ENCODE peak calls at places on chromosomes 1 and 21, in four cellular contexts. Z, E, T and A are unnamed samples.

GRCh38 chr1:145872421-145872891 is 13.2 kb downstream of the ANKRD35 start:
- DNase-seq in Z (no peak), E (peak), T (no peak), A (peak)

GRCh38 chr1:87329051-87329755 is 523 bp downstream of the LMO4 start:
- DNase-seq in Z (no peak), E (no peak), T (peak), A (peak)

GRCh38 chr1:88221396-88221795 is 462.7 kb upstream of the PKN2 start:
- DNase-seq in Z (no peak), E (no peak), T (no peak), A (no peak)

GRCh38 chr1:228884196-228884595 is 148.9 kb downstream of the RHOU start:
- DNase-seq in Z (no peak), E (no peak), T (no peak), A (no peak)

GRCh38 chr1:46630719-46631118 is 14.1 kb upstream of the MOB3C start:
- DNase-seq in Z (no peak), E (no peak), T (no peak), A (no peak)

GRCh38 chr1:187985897-187986654 is 1157.3 kb downstream of the PLA2G4A start:
- DNase-seq in Z (no peak), E (peak), T (no peak), A (no peak)

GRCh38 chr1:230067441-230067870 is 418 bp downstream of the GALNT2 start:
- DNase-seq in Z (no peak), E (no peak), T (peak), A (no peak)

GRCh38 chr1:210558302-210558701 is 229.6 kb downstream of the HHAT start:
- DNase-seq in Z (no peak), E (no peak), T (peak), A (peak)

GRCh38 chr1:118767971-118768370 is 220.2 kb downstream of the TBX15 start:
- DNase-seq in Z (no peak), E (no peak), T (no peak), A (no peak)

GRCh38 chr1:1415751-1416150 is 5.3 kb downstream of the ANKRD65 start:
- DNase-seq in Z (no peak), E (no peak), T (no peak), A (no peak)

DNA sequence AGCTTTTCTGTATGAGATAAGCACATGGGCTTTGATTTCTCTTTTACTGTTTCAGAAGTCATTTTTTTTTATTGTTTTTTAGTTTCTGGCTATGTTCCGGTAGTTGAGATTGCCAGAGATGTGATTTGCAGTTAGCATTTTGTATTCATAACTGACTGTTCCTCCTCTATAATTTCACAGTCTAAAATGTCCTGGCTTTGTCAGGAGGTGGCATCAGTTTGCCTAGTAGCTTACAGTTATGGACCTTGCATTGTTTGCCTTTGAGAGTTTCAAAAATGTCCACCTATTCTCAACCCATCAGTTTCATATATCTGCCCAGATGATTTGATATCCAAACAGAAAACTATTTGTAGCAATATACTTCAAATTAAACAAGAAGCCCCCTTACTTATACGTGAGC is 39.5 kb upstream of the ST6GALNAC3 start:
- DNase-seq in Z (no peak), E (peak), T (peak), A (no peak)
- TF ChIP-seq CTCF in Z (peak), E (peak), T (peak), A (peak)

DNA sequence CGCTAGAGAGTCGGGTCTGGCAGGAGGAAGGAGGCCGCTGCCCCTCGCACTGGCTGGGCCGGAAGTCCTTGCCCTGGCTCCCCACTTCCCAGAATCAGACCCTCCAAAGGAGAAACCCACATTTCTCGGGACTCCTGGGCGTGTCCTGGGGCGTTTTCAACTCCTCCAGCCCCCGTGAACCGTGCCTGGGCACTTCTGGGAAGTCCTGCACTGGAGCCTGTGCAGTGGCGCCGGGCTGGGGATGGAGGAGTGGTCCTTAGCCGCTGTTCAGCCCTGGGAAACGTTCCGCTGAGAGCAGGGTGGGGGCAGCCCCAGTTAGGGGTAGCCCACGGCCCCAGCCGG is 3.0 kb downstream of the IGSF21 start:
- DNase-seq in Z (no peak), E (no peak), T (no peak), A (no peak)
- H3K4me3 ChIP-seq in Z (no peak), E (no peak), T (no peak), A (no peak)

GRCh38 chr1:21655748-21656147 is 13.4 kb downstream of the RAP1GAP start:
- DNase-seq in Z (no peak), E (no peak), T (peak), A (no peak)
- TF ChIP-seq CTCF in Z (peak), E (no peak), T (no peak), A (no peak)

GRCh38 chr1:154272217-154272998 is at the start of gene HAX1:
- DNase-seq in Z (peak), E (peak), T (peak), A (peak)

GRCh38 chr1:154276797-154277196 is 4.4 kb downstream of the HAX1 start:
- DNase-seq in Z (no peak), E (no peak), T (no peak), A (no peak)

GRCh38 chr1:154270833-154271232 is 1.6 kb upstream of the HAX1 start:
- DNase-seq in Z (no peak), E (no peak), T (no peak), A (no peak)

DNA sequence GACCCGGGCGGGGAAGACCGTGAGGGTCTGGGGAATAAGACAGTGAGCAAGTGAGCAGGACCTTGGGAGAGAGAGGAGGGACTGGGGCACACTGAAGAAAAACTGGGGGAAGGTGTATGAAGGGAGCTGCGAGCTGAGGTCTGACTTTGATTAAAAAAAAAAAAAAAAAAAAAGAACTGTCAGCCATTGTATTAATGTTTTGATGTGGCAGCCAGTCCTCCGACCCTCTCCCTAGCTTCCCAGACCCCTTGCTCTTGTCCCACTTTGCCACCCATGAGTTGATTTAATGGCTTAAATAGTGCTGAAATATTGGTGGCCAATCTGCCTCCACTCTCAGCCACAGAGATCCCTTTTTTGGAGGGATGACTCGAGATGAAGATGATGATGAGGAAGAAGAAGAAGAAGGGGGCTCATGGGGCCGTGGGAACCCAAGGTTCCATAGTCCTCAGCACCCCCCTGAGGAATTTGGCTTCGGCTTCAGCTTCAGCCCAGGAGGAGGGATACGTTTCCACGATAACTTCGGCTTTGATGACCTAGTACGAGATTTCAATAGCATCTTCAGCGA is 652 bp downstream of the HAX1 start:
- DNase-seq in Z (no peak), E (no peak), T (no peak), A (no peak)
- H3K4me3 ChIP-seq in Z (peak), E (peak), T (peak), A (peak)

DNA sequence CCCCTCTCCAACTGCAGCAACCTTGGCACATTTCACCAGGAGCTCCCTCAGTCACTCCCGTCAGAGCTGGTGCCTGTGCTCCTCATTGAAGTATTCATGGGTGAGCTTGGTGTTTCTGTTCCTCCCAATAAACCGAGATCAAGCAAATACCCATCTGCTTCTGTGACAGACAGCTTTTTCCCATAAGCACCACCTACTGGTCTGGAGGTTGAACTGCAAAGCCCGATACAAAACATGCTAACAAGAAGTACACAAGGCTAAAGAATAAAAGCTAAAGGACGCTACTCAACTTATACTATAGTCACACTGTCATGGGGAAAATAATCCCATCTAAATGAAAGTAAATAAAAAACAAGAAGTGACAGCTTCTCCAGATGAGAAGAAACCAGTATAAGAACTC is 111.9 kb upstream of the C21orf91 start:
- DNase-seq in Z (no peak), E (no peak), T (no peak), A (no peak)
- TF ChIP-seq CTCF in Z (peak), E (no peak), T (no peak), A (peak)

GRCh38 chr1:64948216-64948615 is 18.1 kb downstream of the JAK1 start:
- DNase-seq in Z (no peak), E (no peak), T (no peak), A (no peak)
- H3K4me3 ChIP-seq in Z (no peak), E (no peak), T (no peak), A (no peak)

GRCh38 chr21:42261832-42262200 is 42.9 kb downstream of the ABCG1 start:
- DNase-seq in Z (no peak), E (no peak), T (no peak), A (no peak)

GRCh38 chr21:42265229-42265812 is 46.4 kb downstream of the ABCG1 start:
- DNase-seq in Z (no peak), E (no peak), T (no peak), A (no peak)

GRCh38 chr21:42263591-42264131 is 44.7 kb downstream of the ABCG1 start:
- DNase-seq in Z (no peak), E (no peak), T (no peak), A (no peak)

GRCh38 chr21:42262826-42263225 is 43.9 kb downstream of the ABCG1 start:
- DNase-seq in Z (no peak), E (no peak), T (peak), A (no peak)

DNA sequence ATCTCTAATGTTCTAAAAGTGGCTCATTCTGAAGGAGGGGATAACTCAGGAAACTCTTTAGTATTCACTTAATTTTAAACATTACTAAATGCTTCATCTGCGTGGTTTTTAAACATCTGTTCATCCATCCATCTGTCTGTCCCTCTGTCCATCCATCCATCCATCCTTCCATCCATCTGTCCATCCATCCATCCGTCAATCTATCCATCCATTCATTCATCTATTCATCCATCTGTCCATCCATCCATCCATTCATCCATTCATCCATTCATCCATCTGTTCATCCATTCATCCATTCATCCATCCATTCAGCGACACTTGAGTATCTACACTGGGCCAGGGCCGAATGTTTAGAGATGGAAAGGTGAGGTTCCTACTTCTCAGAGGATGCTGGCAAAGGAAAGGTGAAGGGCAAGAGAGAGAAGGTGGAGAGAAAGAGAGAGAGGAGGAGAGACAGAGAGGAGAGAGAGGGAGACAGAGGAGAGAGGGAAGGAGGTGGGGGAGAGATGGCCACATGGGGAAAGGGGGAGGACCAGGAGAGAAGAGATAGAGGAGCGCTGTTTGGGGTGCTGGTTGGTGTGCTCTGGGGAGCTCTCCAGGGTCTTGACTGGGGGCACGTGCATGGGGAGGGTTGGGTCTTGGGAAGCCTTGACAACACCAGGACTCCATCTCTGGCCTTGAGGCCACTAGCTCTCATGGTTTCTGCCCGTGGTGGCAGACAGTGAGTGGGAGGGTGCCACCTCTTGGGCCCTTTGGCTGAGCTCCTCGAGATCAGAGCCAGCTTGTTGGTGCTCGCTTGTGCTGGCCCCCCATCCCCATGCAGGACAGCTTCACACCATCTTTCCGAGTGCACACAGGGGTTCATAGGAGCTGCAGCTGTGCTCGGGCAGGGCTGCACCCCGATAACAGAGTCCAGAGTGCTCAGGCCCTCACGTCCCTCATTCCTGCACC is 45.6 kb downstream of the ABCG1 start:
- DNase-seq in Z (no peak), E (no peak), T (no peak), A (no peak)
- TF ChIP-seq CTCF in Z (no peak), E (no peak), T (no peak), A (no peak)